ENCODE peak calls at places on chromosomes 13 and 19, in ten cellular contexts. One of them, this sample, is unnamed.

GRCh38 chr19:18771328-18772242 is 19.5 kb downstream of the COMP start:
- DNase-seq in HFF-Myc: no peak
- DNase-seq in tibial nerve: no peak
- DNase-seq in activated B cell treated with CpG ODN at 0.5 μM for 24 hours: no peak
- DNase-seq in GM06990: no peak
- DNase-seq in type B pancreatic cell: no peak
- DNase-seq in K562: no peak
- DNase-seq in upper lobe of left lung: no peak
- DNase-seq in astrocyte of the cerebellum: no peak
- DNase-seq in H9: peak
- DNase-seq in this sample: no peak

GRCh38 chr13:31722684-31723083 is 16.6 kb upstream of the RXFP2 start:
- DNase-seq in H9: no peak
- DNase-seq in upper lobe of left lung: no peak
- DNase-seq in tibial nerve: no peak
- DNase-seq in astrocyte of the cerebellum: peak
- DNase-seq in HFF-Myc: peak
- DNase-seq in type B pancreatic cell: no peak
- DNase-seq in GM06990: no peak
- DNase-seq in activated B cell treated with CpG ODN at 0.5 μM for 24 hours: no peak
- DNase-seq in K562: no peak
- DNase-seq in this sample: no peak

GRCh38 chr13:26923824-26924605 is 163.4 kb upstream of the GPR12 start:
- DNase-seq in H9: no peak
- DNase-seq in activated B cell treated with CpG ODN at 0.5 μM for 24 hours: no peak
- DNase-seq in upper lobe of left lung: no peak
- DNase-seq in tibial nerve: no peak
- DNase-seq in GM06990: no peak
- DNase-seq in type B pancreatic cell: no peak
- DNase-seq in K562: no peak
- DNase-seq in HFF-Myc: peak
- DNase-seq in astrocyte of the cerebellum: peak
- DNase-seq in this sample: no peak

GRCh38 chr19:41698746-41699230 is 9.6 kb upstream of the CEACAM5 start:
- DNase-seq in astrocyte of the cerebellum: no peak
- DNase-seq in K562: no peak
- DNase-seq in H9: no peak
- DNase-seq in HFF-Myc: no peak
- DNase-seq in type B pancreatic cell: no peak
- DNase-seq in GM06990: no peak
- DNase-seq in tibial nerve: no peak
- DNase-seq in activated B cell treated with CpG ODN at 0.5 μM for 24 hours: no peak
- DNase-seq in upper lobe of left lung: no peak
- DNase-seq in this sample: peak

GRCh38 chr13:24684600-24684998 is 4.4 kb downstream of the ATP12A start:
- DNase-seq in H9: no peak
- DNase-seq in type B pancreatic cell: no peak
- DNase-seq in GM06990: no peak
- DNase-seq in tibial nerve: no peak
- DNase-seq in K562: no peak
- DNase-seq in activated B cell treated with CpG ODN at 0.5 μM for 24 hours: no peak
- DNase-seq in HFF-Myc: no peak
- DNase-seq in upper lobe of left lung: no peak
- DNase-seq in astrocyte of the cerebellum: peak
- DNase-seq in this sample: no peak

GRCh38 chr13:39900106-39900750 is 244.8 kb downstream of the COG6 start:
- DNase-seq in GM06990: no peak
- DNase-seq in H9: no peak
- DNase-seq in activated B cell treated with CpG ODN at 0.5 μM for 24 hours: no peak
- DNase-seq in HFF-Myc: no peak
- DNase-seq in type B pancreatic cell: no peak
- DNase-seq in astrocyte of the cerebellum: no peak
- DNase-seq in upper lobe of left lung: no peak
- DNase-seq in tibial nerve: no peak
- DNase-seq in K562: no peak
- DNase-seq in this sample: no peak

GRCh38 chr19:29439688-29440550 is 85.9 kb upstream of the VSTM2B start:
- DNase-seq in GM06990: no peak
- DNase-seq in activated B cell treated with CpG ODN at 0.5 μM for 24 hours: no peak
- DNase-seq in upper lobe of left lung: no peak
- DNase-seq in type B pancreatic cell: no peak
- DNase-seq in HFF-Myc: no peak
- DNase-seq in astrocyte of the cerebellum: no peak
- DNase-seq in tibial nerve: no peak
- DNase-seq in K562: no peak
- DNase-seq in H9: no peak
- DNase-seq in this sample: no peak

GRCh38 chr13:41548870-41549269 is 91.5 kb downstream of the RGCC start:
- DNase-seq in activated B cell treated with CpG ODN at 0.5 μM for 24 hours: no peak
- DNase-seq in HFF-Myc: no peak
- DNase-seq in tibial nerve: no peak
- DNase-seq in upper lobe of left lung: no peak
- DNase-seq in K562: no peak
- DNase-seq in astrocyte of the cerebellum: no peak
- DNase-seq in H9: no peak
- DNase-seq in type B pancreatic cell: no peak
- DNase-seq in GM06990: no peak
- DNase-seq in this sample: no peak

GRCh38 chr19:18683955-18684641 is 618 bp downstream of the CRTC1 start:
- DNase-seq in upper lobe of left lung: no peak
- DNase-seq in astrocyte of the cerebellum: no peak
- DNase-seq in tibial nerve: no peak
- DNase-seq in activated B cell treated with CpG ODN at 0.5 μM for 24 hours: no peak
- DNase-seq in H9: peak
- DNase-seq in GM06990: no peak
- DNase-seq in K562: no peak
- DNase-seq in HFF-Myc: no peak
- DNase-seq in type B pancreatic cell: no peak
- DNase-seq in this sample: no peak

GRCh38 chr19:16088351-16088984 is 12.2 kb downstream of the TPM4 start:
- DNase-seq in tibial nerve: no peak
- DNase-seq in activated B cell treated with CpG ODN at 0.5 μM for 24 hours: no peak
- DNase-seq in GM06990: no peak
- DNase-seq in upper lobe of left lung: peak
- DNase-seq in type B pancreatic cell: no peak
- DNase-seq in K562: peak
- DNase-seq in H9: no peak
- DNase-seq in astrocyte of the cerebellum: no peak
- DNase-seq in HFF-Myc: no peak
- DNase-seq in this sample: no peak

GRCh38 chr19:18478545-18479311 is 40.8 kb upstream of the ISYNA1 start:
- DNase-seq in activated B cell treated with CpG ODN at 0.5 μM for 24 hours: no peak
- DNase-seq in K562: no peak
- DNase-seq in type B pancreatic cell: no peak
- DNase-seq in H9: no peak
- DNase-seq in astrocyte of the cerebellum: no peak
- DNase-seq in GM06990: peak
- DNase-seq in HFF-Myc: peak
- DNase-seq in upper lobe of left lung: peak
- DNase-seq in tibial nerve: peak
- DNase-seq in this sample: peak

GRCh38 chr19:48539503-48540096 is 12.4 kb upstream of the SULT2B1 start:
- DNase-seq in HFF-Myc: no peak
- DNase-seq in tibial nerve: no peak
- DNase-seq in K562: no peak
- DNase-seq in upper lobe of left lung: peak
- DNase-seq in activated B cell treated with CpG ODN at 0.5 μM for 24 hours: no peak
- DNase-seq in H9: no peak
- DNase-seq in type B pancreatic cell: no peak
- DNase-seq in GM06990: no peak
- DNase-seq in astrocyte of the cerebellum: no peak
- DNase-seq in this sample: no peak

GRCh38 chr13:84912720-84913119 is 886.5 kb downstream of the SLITRK6 start:
- DNase-seq in astrocyte of the cerebellum: no peak
- DNase-seq in K562: no peak
- DNase-seq in HFF-Myc: no peak
- DNase-seq in GM06990: no peak
- DNase-seq in H9: no peak
- DNase-seq in tibial nerve: no peak
- DNase-seq in type B pancreatic cell: no peak
- DNase-seq in upper lobe of left lung: no peak
- DNase-seq in activated B cell treated with CpG ODN at 0.5 μM for 24 hours: no peak
- DNase-seq in this sample: no peak

DNA sequence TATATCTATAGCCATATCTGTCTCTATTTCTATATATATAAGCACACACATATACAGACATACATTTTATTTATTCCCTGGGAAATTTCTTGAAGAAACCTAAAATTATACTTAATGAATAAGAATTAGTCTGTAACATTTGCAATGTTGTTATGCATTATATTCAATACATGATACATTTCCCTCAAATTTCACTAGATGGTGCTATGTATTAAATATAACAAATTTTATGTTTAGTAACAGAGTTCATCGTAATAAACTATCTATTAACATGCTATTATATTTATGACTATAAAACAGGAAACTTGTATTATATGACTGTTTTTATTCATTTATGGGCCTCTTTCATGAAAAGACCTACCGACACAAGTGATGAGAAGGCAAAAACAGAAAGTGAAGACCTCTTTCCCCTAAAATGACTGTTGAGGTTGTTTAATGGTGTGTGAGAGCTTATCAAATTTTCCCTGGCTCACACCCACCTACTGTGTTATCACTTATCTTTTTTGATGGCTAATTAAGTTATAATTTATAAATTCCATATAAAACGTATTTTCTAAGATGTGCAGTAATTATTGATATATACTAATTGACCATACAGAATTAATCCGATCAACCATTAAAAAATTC is 881.9 kb downstream of the SLITRK6 start:
- DNase-seq in K562: no peak
- DNase-seq in H9: no peak
- DNase-seq in activated B cell treated with CpG ODN at 0.5 μM for 24 hours: no peak
- DNase-seq in type B pancreatic cell: no peak
- DNase-seq in HFF-Myc: peak
- DNase-seq in tibial nerve: no peak
- DNase-seq in GM06990: no peak
- DNase-seq in upper lobe of left lung: no peak
- DNase-seq in astrocyte of the cerebellum: peak
- DNase-seq in this sample: no peak
- TF ChIP-seq CTCF in K562: no peak
- TF ChIP-seq CTCF in H9: peak
- TF ChIP-seq CTCF in activated B cell treated with CpG ODN at 0.5 μM for 24 hours: no peak
- TF ChIP-seq CTCF in type B pancreatic cell: peak
- TF ChIP-seq CTCF in HFF-Myc: no peak
- TF ChIP-seq CTCF in tibial nerve: peak
- TF ChIP-seq CTCF in GM06990: no peak
- TF ChIP-seq CTCF in upper lobe of left lung: peak
- TF ChIP-seq CTCF in astrocyte of the cerebellum: no peak
- TF ChIP-seq CTCF in this sample: no peak

GRCh38 chr13:93118081-93118615 is 108.5 kb upstream of the GPC6 start:
- DNase-seq in HFF-Myc: no peak
- DNase-seq in activated B cell treated with CpG ODN at 0.5 μM for 24 hours: no peak
- DNase-seq in K562: no peak
- DNase-seq in type B pancreatic cell: no peak
- DNase-seq in upper lobe of left lung: no peak
- DNase-seq in H9: no peak
- DNase-seq in tibial nerve: no peak
- DNase-seq in astrocyte of the cerebellum: no peak
- DNase-seq in GM06990: no peak
- DNase-seq in this sample: no peak

DNA sequence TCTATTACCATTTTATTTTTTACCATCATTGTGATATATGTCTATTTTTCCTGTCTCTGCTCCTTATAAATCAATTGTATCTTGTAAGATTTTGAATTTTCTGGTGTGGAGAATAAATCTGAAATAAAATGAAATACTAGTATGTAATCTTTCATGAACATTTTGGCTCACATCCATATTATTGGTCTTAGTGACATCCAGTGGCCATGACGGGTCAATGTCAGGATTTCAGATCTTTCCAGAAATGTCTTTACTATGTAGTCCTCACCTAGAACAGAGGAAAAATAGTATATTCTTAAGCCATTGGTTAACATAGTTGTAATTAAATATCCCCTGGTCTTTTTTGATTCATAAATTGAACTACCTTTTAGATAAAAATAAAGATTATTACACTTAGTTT is 109.8 kb upstream of the GPC6 start:
- DNase-seq in K562: no peak
- DNase-seq in upper lobe of left lung: no peak
- DNase-seq in H9: no peak
- DNase-seq in activated B cell treated with CpG ODN at 0.5 μM for 24 hours: no peak
- DNase-seq in type B pancreatic cell: no peak
- DNase-seq in GM06990: no peak
- DNase-seq in astrocyte of the cerebellum: no peak
- DNase-seq in HFF-Myc: no peak
- DNase-seq in tibial nerve: no peak
- DNase-seq in this sample: no peak
- TF ChIP-seq CTCF in K562: no peak
- TF ChIP-seq CTCF in upper lobe of left lung: no peak
- TF ChIP-seq CTCF in H9: peak
- TF ChIP-seq CTCF in activated B cell treated with CpG ODN at 0.5 μM for 24 hours: no peak
- TF ChIP-seq CTCF in type B pancreatic cell: peak
- TF ChIP-seq CTCF in GM06990: no peak
- TF ChIP-seq CTCF in astrocyte of the cerebellum: no peak
- TF ChIP-seq CTCF in HFF-Myc: no peak
- TF ChIP-seq CTCF in tibial nerve: no peak
- TF ChIP-seq CTCF in this sample: no peak

DNA sequence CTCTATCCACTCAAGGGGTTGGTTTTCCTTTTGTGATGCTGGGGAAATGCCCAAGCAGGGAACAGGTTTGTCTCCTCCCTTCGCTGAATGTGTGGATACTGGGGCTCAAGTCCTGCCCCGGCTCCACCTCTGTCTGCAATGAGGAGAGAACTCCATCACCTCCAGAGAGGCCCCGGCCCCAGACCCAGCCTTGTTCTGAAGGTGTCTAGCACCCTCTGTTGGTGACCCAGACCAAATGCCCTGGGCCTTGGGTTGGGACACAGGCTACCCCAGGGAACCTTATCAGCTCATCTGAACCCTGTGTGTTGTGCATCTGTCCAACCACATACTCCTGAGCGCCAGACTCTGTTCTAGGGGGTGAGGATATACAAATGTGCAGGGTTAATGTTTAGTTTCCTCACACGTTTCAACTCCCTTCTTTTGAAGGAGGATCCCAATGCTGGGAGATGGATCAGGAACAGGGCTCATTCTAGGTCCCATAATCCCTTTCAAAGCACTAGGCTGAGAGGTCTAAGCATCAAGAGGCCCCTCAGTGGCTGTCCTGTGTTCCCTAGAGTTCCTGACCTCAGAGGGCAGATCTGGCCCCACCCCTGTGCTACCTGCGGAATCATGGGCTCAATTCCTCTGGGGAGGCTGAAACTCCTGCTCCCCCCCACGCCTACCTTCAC is 112.5 kb upstream of the SLC7A1 start:
- DNase-seq in H9: peak
- DNase-seq in type B pancreatic cell: no peak
- DNase-seq in K562: peak
- DNase-seq in upper lobe of left lung: peak
- DNase-seq in tibial nerve: no peak
- DNase-seq in HFF-Myc: peak
- DNase-seq in activated B cell treated with CpG ODN at 0.5 μM for 24 hours: no peak
- DNase-seq in astrocyte of the cerebellum: no peak
- DNase-seq in GM06990: no peak
- DNase-seq in this sample: peak
- TF ChIP-seq CTCF in H9: peak
- TF ChIP-seq CTCF in type B pancreatic cell: peak
- TF ChIP-seq CTCF in K562: peak
- TF ChIP-seq CTCF in upper lobe of left lung: peak
- TF ChIP-seq CTCF in tibial nerve: peak
- TF ChIP-seq CTCF in HFF-Myc: peak
- TF ChIP-seq CTCF in activated B cell treated with CpG ODN at 0.5 μM for 24 hours: no peak
- TF ChIP-seq CTCF in astrocyte of the cerebellum: peak
- TF ChIP-seq CTCF in GM06990: peak
- TF ChIP-seq CTCF in this sample: no peak

GRCh38 chr13:49549289-49549688 is 36.1 kb downstream of the RCBTB1 start:
- DNase-seq in activated B cell treated with CpG ODN at 0.5 μM for 24 hours: no peak
- DNase-seq in upper lobe of left lung: no peak
- DNase-seq in GM06990: no peak
- DNase-seq in HFF-Myc: no peak
- DNase-seq in astrocyte of the cerebellum: no peak
- DNase-seq in type B pancreatic cell: no peak
- DNase-seq in tibial nerve: no peak
- DNase-seq in K562: no peak
- DNase-seq in H9: peak
- DNase-seq in this sample: no peak
- TF ChIP-seq CTCF in activated B cell treated with CpG ODN at 0.5 μM for 24 hours: no peak
- TF ChIP-seq CTCF in upper lobe of left lung: no peak
- TF ChIP-seq CTCF in GM06990: no peak
- TF ChIP-seq CTCF in HFF-Myc: peak
- TF ChIP-seq CTCF in astrocyte of the cerebellum: peak
- TF ChIP-seq CTCF in type B pancreatic cell: no peak
- TF ChIP-seq CTCF in tibial nerve: no peak
- TF ChIP-seq CTCF in K562: no peak
- TF ChIP-seq CTCF in H9: peak
- TF ChIP-seq CTCF in this sample: no peak

This sample was measured in mucosa of descending colon.